ENCODE peak calls at places on chromosomes 1 and 21, in four cellular contexts. H is T follicular helper cell, B is hypothalamus, G is islet precursor cell. C is an unnamed sample.

GRCh38 chr1:30788580-30789387 is 31.2 kb upstream of the LAPTM5 start:
- DNase-seq in H (no peak), B (no peak), G (peak), C (no peak)

GRCh38 chr21:45845790-45846130 is 135.8 kb upstream of the COL6A1 start:
- DNase-seq in H (no peak), B (no peak), G (peak), C (no peak)

GRCh38 chr1:166507347-166507746 is 331.9 kb upstream of the POGK start:
- DNase-seq in H (no peak), B (no peak), G (no peak), C (no peak)

GRCh38 chr1:42013881-42014470 is 95.3 kb upstream of the HIVEP3 start:
- DNase-seq in H (no peak), B (no peak), G (no peak), C (peak)

GRCh38 chr1:89957063-89957462 is 37.8 kb upstream of the ZNF326 start:
- DNase-seq in H (no peak), B (no peak), G (no peak), C (no peak)

GRCh38 chr1:31591425-31592093 is 15.2 kb downstream of the TINAGL1 start:
- DNase-seq in H (no peak), B (no peak), G (peak), C (no peak)

GRCh38 chr1:54627181-54627580 is 3.9 kb upstream of the FAM151A start:
- DNase-seq in H (no peak), B (no peak), G (no peak), C (peak)

GRCh38 chr1:227889863-227890405 is 57.8 kb downstream of the WNT9A start:
- DNase-seq in H (no peak), B (no peak), G (peak), C (no peak)

GRCh38 chr1:56507925-56508522 is 71.3 kb downstream of the PLPP3 start:
- DNase-seq in H (no peak), B (no peak), G (no peak), C (no peak)

GRCh38 chr1:39152923-39153322 is 51.6 kb upstream of the MACF1 start:
- DNase-seq in H (no peak), B (no peak), G (no peak), C (no peak)

C was measured in midbrain.